ENCODE peak calls at places on chromosome 9, in eight cellular contexts. K is SK-N-SH, Q is neural progenitor cell, Y is GM23248, C is GM23338, L is PC-3, R is OCI-LY7, A is HCT116. H is an unnamed sample.

GRCh38 chr9:127105805-127106492 is 16.5 kb downstream of the ANGPTL2 start:
- DNase-seq in K (peak), Q (no peak), Y (peak), C (no peak), L (no peak), R (no peak), A (no peak), H (no peak)

GRCh38 chr9:37056521-37056920 is 22.5 kb upstream of the PAX5 start:
- DNase-seq in K (no peak), Q (no peak), Y (no peak), C (peak), L (no peak), R (no peak), A (no peak), H (no peak)

GRCh38 chr9:112241491-112241890 is 66.4 kb upstream of the SUSD1 start:
- DNase-seq in K (no peak), Q (no peak), Y (peak), C (no peak), L (peak), R (no peak), A (no peak), H (no peak)

GRCh38 chr9:129863059-129863690 is 27.9 kb downstream of the USP20 start:
- DNase-seq in K (peak), Q (no peak), Y (no peak), C (no peak), L (no peak), R (peak), A (no peak), H (no peak)

GRCh38 chr9:99176527-99177013 is 45.2 kb downstream of the ALG2 start:
- DNase-seq in K (peak), Q (no peak), Y (no peak), C (no peak), L (no peak), R (no peak), A (no peak), H (peak)

GRCh38 chr9:127122176-127123151 is at the start of gene ANGPTL2:
- DNase-seq in K (peak), Q (peak), Y (peak), C (peak), L (peak), R (no peak), A (no peak), H (peak)

GRCh38 chr9:89674667-89675402 is 70.0 kb downstream of the GADD45G start:
- DNase-seq in K (peak), Q (peak), Y (peak), C (peak), L (no peak), R (no peak), A (no peak), H (peak)

GRCh38 chr9:26746357-26747072 is 146.1 kb downstream of the CAAP1 start:
- DNase-seq in K (no peak), Q (no peak), Y (peak), C (peak), L (peak), R (no peak), A (peak), H (peak)

GRCh38 chr9:83027153-83027867 is 35.6 kb downstream of the RASEF start:
- DNase-seq in K (no peak), Q (no peak), Y (peak), C (no peak), L (peak), R (no peak), A (peak), H (peak)

GRCh38 chr9:77909306-77909705 is 122.3 kb downstream of the GNAQ start:
- DNase-seq in K (no peak), Q (no peak), Y (no peak), C (no peak), L (no peak), R (no peak), A (no peak), H (no peak)

GRCh38 chr9:133677126-133678010 is 41.2 kb downstream of the DBH start:
- DNase-seq in K (no peak), Q (no peak), Y (no peak), C (no peak), L (no peak), R (no peak), A (no peak), H (no peak)

GRCh38 chr9:115398313-115398650 is 280.3 kb upstream of the TNC start:
- DNase-seq in K (no peak), Q (no peak), Y (no peak), C (no peak), L (no peak), R (no peak), A (no peak), H (no peak)

GRCh38 chr9:128055222-128056040 is 11.7 kb downstream of the NAIF1 start:
- DNase-seq in K (no peak), Q (peak), Y (no peak), C (peak), L (no peak), R (no peak), A (no peak), H (no peak)

GRCh38 chr9:115952667-115953316 is 200.8 kb upstream of the PAPPA start:
- DNase-seq in K (no peak), Q (no peak), Y (peak), C (no peak), L (peak), R (no peak), A (no peak), H (no peak)

GRCh38 chr9:128068656-128069221 is 707 bp downstream of the SLC25A25 start:
- DNase-seq in K (peak), Q (no peak), Y (peak), C (no peak), L (no peak), R (peak), A (no peak), H (no peak)

GRCh38 chr9:16337322-16338029 is 533.0 kb downstream of the BNC2 start:
- DNase-seq in K (no peak), Q (no peak), Y (peak), C (no peak), L (peak), R (no peak), A (peak), H (peak)

GRCh38 chr9:81694541-81694940 is 5.2 kb upstream of the TLE1 start:
- DNase-seq in K (no peak), Q (no peak), Y (no peak), C (peak), L (no peak), R (no peak), A (no peak), H (no peak)

GRCh38 chr9:137367506-137368430 is 55.2 kb downstream of the EXD3 start:
- DNase-seq in K (no peak), Q (no peak), Y (no peak), C (no peak), L (no peak), R (no peak), A (no peak), H (no peak)

GRCh38 chr9:115400801-115401200 is 282.8 kb upstream of the TNC start:
- DNase-seq in K (no peak), Q (no peak), Y (peak), C (no peak), L (no peak), R (no peak), A (no peak), H (no peak)

GRCh38 chr9:105329729-105330082 is 85.3 kb downstream of the SLC44A1 start:
- DNase-seq in K (no peak), Q (no peak), Y (peak), C (no peak), L (no peak), R (no peak), A (no peak), H (no peak)

GRCh38 chr9:112955550-112955949 is 56.4 kb downstream of the ZNF883 start:
- DNase-seq in K (no peak), Q (no peak), Y (no peak), C (no peak), L (no peak), R (no peak), A (no peak), H (no peak)

GRCh38 chr9:101601904-101602765 is 7.4 kb upstream of the PPP3R2 start:
- DNase-seq in K (peak), Q (peak), Y (peak), C (peak), L (peak), R (peak), A (peak), H (peak)

GRCh38 chr9:111041902-111042301 is 3.6 kb upstream of the LPAR1 start:
- DNase-seq in K (no peak), Q (no peak), Y (no peak), C (no peak), L (no peak), R (no peak), A (no peak), H (no peak)

GRCh38 chr9:111038336-111039202 is at the start of gene LPAR1:
- DNase-seq in K (peak), Q (peak), Y (peak), C (peak), L (peak), R (no peak), A (peak), H (peak)

GRCh38 chr9:111039203-111039907 is 1.1 kb upstream of the LPAR1 start:
- DNase-seq in K (no peak), Q (peak), Y (no peak), C (peak), L (no peak), R (no peak), A (peak), H (peak)

GRCh38 chr9:111037744-111038335 is 430 bp downstream of the LPAR1 start:
- DNase-seq in K (peak), Q (peak), Y (peak), C (peak), L (peak), R (no peak), A (peak), H (peak)

GRCh38 chr9:111040494-111040893 is 2.2 kb upstream of the LPAR1 start:
- DNase-seq in K (no peak), Q (no peak), Y (no peak), C (no peak), L (peak), R (no peak), A (no peak), H (no peak)
- TF ChIP-seq EZH2phosphoT487 in K (no peak), Q (no peak), Y (no peak), C (no peak), L (no peak), R (no peak), A (no peak), H (no peak)

GRCh38 chr9:107872457-107873192 is 383.1 kb upstream of the KLF4 start:
- DNase-seq in K (no peak), Q (peak), Y (no peak), C (peak), L (no peak), R (no peak), A (no peak), H (no peak)
- H3K4me3 ChIP-seq in K (no peak), Q (no peak), Y (no peak), C (no peak), L (no peak), R (no peak), A (no peak), H (no peak)

DNA sequence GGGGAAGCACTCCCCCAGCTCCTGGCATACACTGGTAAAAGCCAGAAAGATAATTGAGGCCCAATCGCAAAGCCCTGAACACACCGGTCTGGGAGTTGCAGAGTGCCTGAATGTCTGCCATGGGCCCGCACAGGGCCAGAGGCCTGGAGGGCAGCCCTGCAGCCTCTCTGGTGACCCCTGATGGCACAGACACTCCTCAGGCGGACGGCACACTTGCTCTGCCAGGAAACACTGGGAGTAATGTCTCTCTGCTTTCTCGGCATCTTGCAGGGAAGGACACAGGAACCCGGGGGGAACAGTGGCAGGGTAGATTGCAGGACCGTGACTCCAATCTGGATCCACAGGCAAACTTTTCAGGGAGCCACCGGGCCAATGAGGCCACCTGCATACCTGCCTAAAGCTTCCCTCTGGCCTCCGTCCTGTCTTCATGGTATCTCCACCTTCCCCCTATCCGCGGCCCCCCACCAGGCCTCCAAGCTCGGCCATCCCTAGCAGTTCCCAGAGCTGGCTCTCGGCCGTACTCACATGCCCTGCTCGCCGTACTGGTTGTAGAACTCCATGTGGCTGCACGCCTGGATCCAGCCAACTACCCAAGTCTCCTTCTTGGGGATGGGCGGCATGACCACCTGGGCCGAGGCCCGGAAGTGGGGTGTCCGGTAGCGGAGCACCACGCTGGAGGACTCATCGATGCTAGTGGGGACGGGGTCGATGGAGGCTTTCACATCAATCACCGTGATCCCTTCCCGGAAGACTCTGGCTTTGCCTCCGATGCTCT is 791 bp downstream of the FAM78A start:
- DNase-seq in K (no peak), Q (peak), Y (no peak), C (peak), L (no peak), R (peak), A (no peak), H (no peak)
- TF ChIP-seq EZH2phosphoT487 in K (no peak), Q (no peak), Y (no peak), C (no peak), L (no peak), R (no peak), A (no peak), H (no peak)

DNA sequence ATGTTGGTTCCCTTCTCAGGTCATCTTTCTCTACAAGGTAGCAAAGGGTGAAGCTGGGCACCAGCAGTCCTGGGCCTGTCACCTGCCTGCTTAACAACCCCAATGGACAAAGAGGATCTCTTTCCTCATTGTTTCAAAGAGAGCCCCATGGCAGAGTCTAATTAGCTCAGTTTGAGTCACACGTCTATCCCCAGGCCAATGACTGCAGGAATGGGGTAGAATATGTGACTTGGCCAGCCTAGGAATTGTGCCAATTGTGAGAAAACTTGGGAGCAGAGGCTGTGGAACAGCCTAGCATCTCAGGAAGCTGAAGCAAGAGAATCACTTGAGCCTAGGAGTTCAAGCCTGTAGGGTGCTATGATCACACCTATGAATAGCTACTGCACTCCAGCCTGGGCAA is 3.6 kb upstream of the RAPGEF1 start:
- DNase-seq in K (no peak), Q (no peak), Y (peak), C (no peak), L (no peak), R (no peak), A (no peak), H (no peak)
- H3K4me3 ChIP-seq in K (no peak), Q (no peak), Y (no peak), C (no peak), L (no peak), R (peak), A (no peak), H (no peak)

DNA sequence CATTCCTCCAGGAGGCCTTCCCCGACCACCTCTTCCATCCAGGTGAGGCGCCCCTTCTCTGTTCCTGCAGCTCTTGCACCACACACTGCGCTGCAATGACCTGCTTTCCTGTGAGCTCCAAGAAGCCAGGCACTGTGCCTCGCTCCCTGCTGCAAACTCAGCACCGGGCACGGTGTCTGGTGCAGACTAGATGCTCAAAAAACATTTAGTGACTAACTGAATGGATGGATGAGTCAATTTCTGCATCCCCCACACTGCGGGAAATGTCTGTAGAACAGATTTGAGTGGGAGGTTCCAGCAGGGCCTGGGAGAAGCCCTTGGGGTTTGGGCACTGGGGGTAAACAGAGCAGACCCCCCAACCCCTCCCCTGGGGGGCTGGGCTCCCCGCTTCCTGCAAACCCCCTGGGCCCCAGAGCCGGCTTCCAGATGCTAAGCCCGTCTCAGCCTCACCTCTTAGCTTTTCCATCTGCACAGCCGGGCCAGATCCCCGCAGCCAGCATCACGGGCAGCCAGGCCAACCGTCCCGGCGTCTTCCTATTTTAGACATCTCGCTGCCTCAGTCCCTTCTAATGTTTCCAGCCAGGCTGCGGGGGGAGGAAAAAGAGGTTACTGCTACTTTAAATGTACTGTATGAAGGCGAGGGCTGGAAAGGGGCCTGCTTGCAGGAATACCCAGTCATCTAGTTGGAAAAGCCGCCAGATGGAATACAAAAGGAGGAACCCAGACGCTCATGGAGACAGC is 66.9 kb upstream of the GGTA1 start:
- DNase-seq in K (peak), Q (no peak), Y (peak), C (no peak), L (peak), R (no peak), A (no peak), H (no peak)
- TF ChIP-seq EZH2phosphoT487 in K (no peak), Q (no peak), Y (no peak), C (no peak), L (no peak), R (no peak), A (no peak), H (no peak)

DNA sequence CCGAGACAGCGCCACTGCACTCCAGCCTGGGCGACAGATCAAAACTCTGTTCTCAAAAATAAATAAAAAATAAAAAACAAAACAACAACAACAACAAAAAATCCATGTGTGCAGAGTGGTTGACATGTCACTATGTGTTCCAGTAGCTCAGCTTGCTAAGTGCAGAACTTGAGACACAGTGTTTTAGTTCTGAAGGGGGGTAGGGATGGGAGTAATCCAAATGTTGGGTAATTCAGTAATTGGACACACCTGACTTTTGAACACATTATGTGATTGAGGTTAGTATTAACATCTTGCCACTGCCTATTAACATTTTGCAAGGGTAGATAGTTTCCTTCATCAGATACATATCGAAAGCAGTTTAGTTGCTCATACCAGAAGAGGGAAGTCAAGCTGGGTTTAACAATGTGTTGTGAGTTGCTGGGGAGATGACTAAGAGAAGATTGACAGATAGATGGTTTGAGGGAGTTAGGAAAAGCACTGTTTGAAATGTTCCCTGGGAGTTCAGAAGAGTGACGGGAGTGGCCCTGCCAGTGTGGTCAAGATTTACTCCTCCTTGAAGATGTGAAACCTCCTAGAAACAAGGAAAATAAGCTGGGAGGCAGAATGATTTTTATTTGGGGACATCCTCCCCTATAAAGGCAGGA is 928 bp downstream of the HACD4 start:
- DNase-seq in K (no peak), Q (no peak), Y (peak), C (peak), L (peak), R (no peak), A (no peak), H (peak)
- H3K4me3 ChIP-seq in K (no peak), Q (peak), Y (peak), C (peak), L (no peak), R (no peak), A (no peak), H (no peak)

H was measured in hepatocyte.